ENCODE peak calls at places on chromosomes 1 and 21, in five cellular contexts. B is neural progenitor cell, D is psoas muscle, H is A549, P is tibial artery. Z is an unnamed sample.

GRCh38 chr1:201468501-201468843 is 516 bp downstream of the PHLDA3 start:
- DNase-seq in B (peak; percentile 67), P (no peak), D (peak; percentile 71), H (peak; percentile 40), Z (no peak)

GRCh38 chr1:85577421-85578320 is 2.9 kb upstream of the CCN1 start:
- DNase-seq in D (peak; percentile 66), B (peak; percentile 51), H (peak; percentile 61), P (peak; percentile 77), Z (peak; percentile 77)

GRCh38 chr1:243345205-243345604 is 89.4 kb downstream of the SDCCAG8 start:
- DNase-seq in D (no peak), B (no peak), P (no peak), H (peak; percentile 35), Z (no peak)

GRCh38 chr21:14645702-14646101 is 99.6 kb upstream of the SAMSN1 start:
- DNase-seq in P (no peak), H (no peak), D (no peak), B (no peak), Z (no peak)

GRCh38 chr21:38330671-38331070 is 73.9 kb downstream of the KCNJ15 start:
- DNase-seq in B (no peak), H (no peak), P (no peak), D (no peak), Z (no peak)

GRCh38 chr1:54379481-54380284 is 26.5 kb downstream of the SSBP3 start:
- DNase-seq in H (no peak), P (peak; percentile 75), D (peak; percentile 61), B (peak; percentile 46), Z (no peak)

GRCh38 chr21:33901421-33902288 is 13.9 kb downstream of the ATP5PO start:
- DNase-seq in D (no peak), P (peak; percentile 72), B (peak; percentile 74), H (peak; percentile 62), Z (peak; percentile 73)

GRCh38 chr1:85581802-85582686 is 1.5 kb downstream of the CCN1 start:
- DNase-seq in B (peak; percentile 66), H (peak; percentile 86), P (peak; percentile 77), D (peak; percentile 58), Z (peak; percentile 79)

GRCh38 chr21:45142916-45143315 is 68.5 kb downstream of the ADARB1 start:
- DNase-seq in B (no peak), P (no peak), D (no peak), H (no peak), Z (peak; percentile 51)

GRCh38 chr1:27350673-27351540 is 9.1 kb downstream of the SYTL1 start:
- DNase-seq in H (no peak), D (peak; percentile 73), B (peak; percentile 97), P (no peak), Z (no peak)

GRCh38 chr1:66925944-66926343 is 1.2 kb downstream of the MIER1 start:
- DNase-seq in D (no peak), P (no peak), B (peak; percentile 54), H (no peak), Z (no peak)

GRCh38 chr1:11417162-11417561 is 61.8 kb upstream of the DISP3 start:
- DNase-seq in H (no peak), D (no peak), B (no peak), P (no peak), Z (no peak)

GRCh38 chr1:206685749-206686485 is 1.2 kb downstream of the MAPKAPK2 start:
- DNase-seq in H (peak; percentile 38), B (peak; percentile 82), D (peak; percentile 84), P (peak; percentile 83), Z (peak; percentile 85)

GRCh38 chr1:164703415-164703814 is 144.4 kb downstream of the PBX1 start:
- DNase-seq in B (no peak), P (no peak), H (no peak), D (peak; percentile 82), Z (peak; percentile 89)

GRCh38 chr1:110319332-110320167 is 19.6 kb upstream of the RBM15 start:
- DNase-seq in B (no peak), D (no peak), H (no peak), P (no peak), Z (no peak)

GRCh38 chr21:38266732-38267131 is 9.9 kb downstream of the KCNJ15 start:
- DNase-seq in B (no peak), P (no peak), D (no peak), H (no peak), Z (no peak)

GRCh38 chr1:53909946-53910345 is 16.0 kb downstream of the DIO1 start:
- DNase-seq in D (no peak), P (no peak), B (no peak), H (no peak), Z (no peak)

GRCh38 chr1:78385744-78386462 is 104.9 kb upstream of the PTGFR start:
- DNase-seq in P (no peak), H (no peak), B (no peak), D (no peak), Z (no peak)

GRCh38 chr1:190436615-190437014 is 41.0 kb downstream of the BRINP3 start:
- DNase-seq in P (no peak), D (no peak), B (no peak), H (peak; percentile 57), Z (no peak)

GRCh38 chr1:171389176-171389575 is 75.2 kb downstream of the FMO4 start:
- DNase-seq in P (no peak), H (no peak), B (no peak), D (no peak), Z (no peak)

GRCh38 chr1:94063379-94063778 is 57.6 kb downstream of the ABCA4 start:
- DNase-seq in P (no peak), B (peak; percentile 52), H (peak; percentile 58), D (peak; percentile 61), Z (peak; percentile 84)

GRCh38 chr1:185608166-185608565 is 126.0 kb upstream of the HMCN1 start:
- DNase-seq in H (no peak), B (no peak), P (no peak), D (no peak), Z (no peak)

GRCh38 chr1:245512181-245512888 is 357.6 kb downstream of the KIF26B start:
- DNase-seq in B (no peak), P (no peak), H (no peak), D (no peak), Z (no peak)

GRCh38 chr1:202283379-202283844 is 58.3 kb downstream of the UBE2T start:
- DNase-seq in B (no peak), P (peak; percentile 62), H (peak; percentile 33), D (no peak), Z (no peak)

GRCh38 chr1:167648978-167649752 is 19.1 kb downstream of the RCSD1 start:
- DNase-seq in H (no peak), B (no peak), P (no peak), D (no peak), Z (no peak)

GRCh38 chr1:46133181-46133658 is 791 bp upstream of the PIK3R3 start:
- DNase-seq in D (no peak), H (no peak), P (no peak), B (no peak), Z (no peak)

GRCh38 chr1:2977886-2978611 is 43.2 kb upstream of the ACTRT2 start:
- DNase-seq in B (no peak), H (no peak), P (peak; percentile 28), D (no peak), Z (peak; percentile 53)

GRCh38 chr1:160829766-160830165 is 32.9 kb downstream of the CD244 start:
- DNase-seq in P (no peak), D (no peak), H (no peak), B (no peak), Z (no peak)

GRCh38 chr21:45457161-45457831 is 52.3 kb downstream of the COL18A1 start:
- DNase-seq in H (no peak), P (no peak), D (peak; percentile 36), B (no peak), Z (peak; percentile 58)

GRCh38 chr1:246793331-246793890 is 69.2 kb downstream of the SCCPDH start:
- DNase-seq in D (no peak), P (peak; percentile 33), H (no peak), B (no peak), Z (no peak)
- H3K4me1 ChIP-seq in D (peaks cover 16% of the 10 kb centered on the region), P (no peaks in the 10 kb centered on the region), H (peaks cover 14% of the 10 kb centered on the region), B (peaks cover 23% of the 10 kb centered on the region), Z (peaks cover 17% of the 10 kb centered on the region)

GRCh38 chr21:43608225-43608624 is 51.1 kb downstream of the HSF2BP start:
- DNase-seq in P (no peak), H (no peak), D (no peak), B (no peak), Z (no peak)
- H3K4me1 ChIP-seq in P (no peaks in the 10 kb centered on the region), H (peaks cover 67% of the 10 kb centered on the region), D (peaks cover 7% of the 10 kb centered on the region), B (no peaks in the 10 kb centered on the region), Z (peaks cover 31% of the 10 kb centered on the region)

DNA sequence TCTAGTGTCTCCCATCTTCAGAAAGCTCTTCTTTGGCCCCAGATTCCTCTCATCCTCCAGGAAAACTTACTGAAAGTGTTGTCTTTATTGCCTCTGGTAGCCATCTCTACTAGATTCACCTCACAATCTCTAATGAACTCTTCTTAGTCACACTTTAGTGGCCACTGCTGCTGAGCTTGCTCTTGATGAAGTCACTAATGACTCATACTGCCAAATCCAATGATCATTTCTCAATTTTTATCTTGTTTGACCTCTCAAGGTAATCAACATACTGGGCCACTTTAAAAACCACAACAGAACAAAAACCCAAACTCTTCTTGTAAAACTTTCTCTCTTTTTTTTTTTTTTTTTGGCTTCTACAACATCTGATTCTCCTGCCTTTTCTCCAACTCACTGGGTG is 196.4 kb downstream of the LHX8 start:
- DNase-seq in D (no peak), P (no peak), H (no peak), B (no peak), Z (no peak)
- H3K4me1 ChIP-seq in D (peaks cover 21% of the 10 kb centered on the region), P (no peaks in the 10 kb centered on the region), H (no peaks in the 10 kb centered on the region), B (peaks cover 9% of the 10 kb centered on the region), Z (no peaks in the 10 kb centered on the region)

GRCh38 chr1:228488818-228489674 is 1.9 kb downstream of the RNF187 start:
- DNase-seq in H (no peak), P (no peak), D (no peak), B (no peak), Z (no peak)
- H3K4me1 ChIP-seq in H (peaks cover 41% of the 10 kb centered on the region), P (no peaks in the 10 kb centered on the region), D (peaks cover 31% of the 10 kb centered on the region), B (peaks cover 8% of the 10 kb centered on the region), Z (peaks cover 37% of the 10 kb centered on the region)

GRCh38 chr1:38788285-38788684 is 71.3 kb downstream of the RRAGC start:
- DNase-seq in P (no peak), B (peak; percentile 66), D (no peak), H (no peak), Z (no peak)
- H3K4me1 ChIP-seq in P (no peaks in the 10 kb centered on the region), B (peaks cover 28% of the 10 kb centered on the region), D (no peaks in the 10 kb centered on the region), H (no peaks in the 10 kb centered on the region), Z (peaks cover 7% of the 10 kb centered on the region)

GRCh38 chr1:214550339-214551051 is 907 bp downstream of the PTPN14 start:
- DNase-seq in B (peak; percentile 54), P (no peak), D (no peak), H (no peak), Z (no peak)

GRCh38 chr1:214549604-214550338 is 1.6 kb downstream of the PTPN14 start:
- DNase-seq in B (peak; percentile 40), P (no peak), D (no peak), H (peak; percentile 39), Z (no peak)

GRCh38 chr1:214546886-214547641 is 4.3 kb downstream of the PTPN14 start:
- DNase-seq in D (no peak), B (no peak), P (no peak), H (no peak), Z (no peak)

GRCh38 chr1:214547747-214548146 is 3.7 kb downstream of the PTPN14 start:
- DNase-seq in D (no peak), B (no peak), P (no peak), H (no peak), Z (no peak)

DNA sequence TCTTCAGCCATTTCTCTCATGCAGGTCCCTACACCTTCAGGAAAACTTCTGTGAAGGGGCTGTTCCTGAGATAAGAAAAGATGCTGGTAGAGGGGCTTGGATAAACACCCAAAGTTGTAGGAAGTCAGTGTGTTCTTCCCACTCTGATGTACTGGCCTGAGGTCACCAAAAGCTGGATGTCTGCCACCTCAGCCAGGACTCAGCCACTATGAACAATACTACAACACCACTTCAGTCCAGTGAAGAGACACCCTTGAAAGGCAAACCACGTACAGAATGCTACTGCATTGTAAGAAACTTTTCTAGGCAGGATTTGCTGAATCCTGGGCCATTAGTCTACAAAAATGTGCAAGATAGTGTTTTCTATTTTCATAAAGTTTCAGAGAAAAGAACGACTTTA is 2.4 kb downstream of the PTPN14 start:
- DNase-seq in P (no peak), D (peak; percentile 74), B (peak; percentile 3), H (no peak), Z (peak; percentile 72)
- H3K4me1 ChIP-seq in P (no peaks in the 10 kb centered on the region), D (peaks cover 40% of the 10 kb centered on the region), B (peaks cover 50% of the 10 kb centered on the region), H (peaks cover 49% of the 10 kb centered on the region), Z (peaks cover 32% of the 10 kb centered on the region)

Z was measured in sigmoid colon.